ENCODE peak calls at places on chromosomes 16 and 17, in eight cellular contexts. Q, E, G, Y, V, P, S and F are unnamed samples.

GRCh38 chr17:78724544-78724943 is 57.5 kb downstream of the CYTH1 start:
- DNase-seq in Q (peak; percentile 43), E (peak; percentile 60), G (no peak), Y (no peak), P (no peak), V (peak; percentile 43), S (no peak), F (peak; percentile 90)

GRCh38 chr17:77036841-77037381 is 103.9 kb upstream of the SEC14L1 start:
- DNase-seq in E (no peak), Q (no peak), S (no peak), P (no peak), Y (no peak), V (no peak), G (no peak), F (peak; percentile 69)

GRCh38 chr16:57606847-57607501 is 21.5 kb upstream of the ADGRG1 start:
- DNase-seq in P (no peak), S (no peak), Q (peak; percentile 85), V (no peak), Y (no peak), E (no peak), G (no peak), F (no peak)

GRCh38 chr17:64058547-64059115 is 38.2 kb upstream of the ICAM2 start:
- DNase-seq in G (no peak), S (no peak), V (no peak), P (no peak), Q (peak; percentile 85), E (no peak), Y (no peak), F (no peak)

GRCh38 chr17:7328840-7329359 is at the start of gene NEURL4:
- DNase-seq in Y (no peak), G (peak; percentile 37), V (no peak), E (no peak), S (no peak), P (peak; percentile 22), Q (no peak), F (no peak)

GRCh38 chr17:68355093-68355492 is 63.8 kb downstream of the ARSG start:
- DNase-seq in P (no peak), S (no peak), Y (no peak), G (no peak), E (no peak), V (no peak), Q (no peak), F (no peak)

GRCh38 chr16:86980644-86981043 is 336.5 kb downstream of the C16orf95 start:
- DNase-seq in P (no peak), G (no peak), Q (no peak), S (no peak), E (no peak), Y (no peak), V (no peak), F (peak; percentile 65)

GRCh38 chr16:78291642-78292041 is 192.2 kb downstream of the WWOX start:
- DNase-seq in Q (no peak), G (no peak), P (no peak), Y (no peak), V (no peak), E (no peak), S (no peak), F (no peak)

GRCh38 chr16:71242601-71243000 is 12.1 kb upstream of the HYDIN start:
- DNase-seq in G (no peak), V (no peak), P (no peak), E (no peak), Q (no peak), S (no peak), Y (no peak), F (no peak)

GRCh38 chr16:11679941-11680911 is 12.0 kb downstream of the SNN start:
- DNase-seq in Q (no peak), Y (no peak), V (no peak), G (no peak), E (no peak), S (no peak), P (no peak), F (no peak)

GRCh38 chr17:13940858-13941665 is 128.2 kb upstream of the COX10 start:
- DNase-seq in S (no peak), G (no peak), P (no peak), Q (no peak), Y (no peak), V (no peak), E (no peak), F (no peak)

GRCh38 chr16:66399930-66400329 is 27.2 kb upstream of the BEAN1 start:
- DNase-seq in G (no peak), V (no peak), Y (no peak), Q (no peak), P (no peak), S (no peak), E (peak; percentile 31), F (no peak)

GRCh38 chr17:42913981-42914617 is 13.5 kb downstream of the G6PC1 start:
- DNase-seq in E (no peak), Y (no peak), V (no peak), G (no peak), Q (no peak), S (no peak), P (no peak), F (no peak)

GRCh38 chr17:12619444-12620199 is 46.1 kb upstream of the MYOCD start:
- DNase-seq in P (no peak), Y (no peak), E (no peak), S (no peak), Q (no peak), V (no peak), G (no peak), F (no peak)

GRCh38 chr17:55774834-55775233 is 24.0 kb downstream of the PCTP start:
- DNase-seq in P (no peak), Y (no peak), E (peak; percentile 23), V (no peak), G (no peak), S (no peak), Q (no peak), F (no peak)

GRCh38 chr16:68885321-68885720 is 42.0 kb downstream of the TANGO6 start:
- DNase-seq in G (no peak), Y (no peak), V (no peak), S (peak; percentile 79), E (no peak), P (no peak), Q (no peak), F (no peak)

GRCh38 chr16:56848056-56848936 is 16.7 kb upstream of the SLC12A3 start:
- DNase-seq in E (no peak), V (no peak), S (no peak), Q (peak; percentile 49), G (no peak), Y (no peak), P (no peak), F (no peak)

GRCh38 chr16:79911660-79912059 is 311.1 kb upstream of the MAF start:
- DNase-seq in S (no peak), P (no peak), G (no peak), Y (no peak), Q (no peak), E (no peak), V (no peak), F (no peak)

GRCh38 chr16:31010539-31010938 is at the start of gene STX1B:
- DNase-seq in Q (no peak), S (peak; percentile 43), G (no peak), Y (peak; percentile 53), V (peak; percentile 13), P (peak; percentile 67), E (peak; percentile 96), F (peak; percentile 50)

GRCh38 chr16:22721497-22722100 is 92.4 kb upstream of the HS3ST2 start:
- DNase-seq in Q (no peak), E (no peak), V (no peak), S (peak; percentile 16), G (no peak), P (no peak), Y (no peak), F (no peak)

GRCh38 chr17:16878547-16879100 is 93.3 kb downstream of the TNFRSF13B start:
- DNase-seq in Q (no peak), V (no peak), E (no peak), Y (no peak), S (no peak), G (no peak), P (no peak), F (no peak)